ENCODE peak calls at places on chromosomes 4 and X, in seven cellular contexts. I is RWPE1, O is upper lobe of right lung, F is progenitor cell of endocrine pancreas, U is GM12864, H is WTC11, Z is BE2C. R is an unnamed sample.

GRCh38 chr4:124372916-124373315 is 339.6 kb downstream of the ANKRD50 start:
- DNase-seq in Z (no peak), F (no peak), H (no peak), I (no peak), O (no peak), U (no peak), R (no peak)

GRCh38 chrX:49876750-49877149 is 2.5 kb upstream of the USP27X start:
- DNase-seq in H (no peak), Z (peak), F (no peak), I (peak), U (no peak), O (no peak), R (no peak)

GRCh38 chr4:117429061-117429460 is 343.7 kb upstream of the TRAM1L1 start:
- DNase-seq in Z (no peak), H (peak), O (no peak), U (no peak), F (no peak), I (no peak), R (no peak)

GRCh38 chr4:99404595-99405287 is 30.4 kb downstream of the ADH7 start:
- DNase-seq in H (no peak), U (peak), I (peak), F (no peak), O (no peak), Z (no peak), R (no peak)

GRCh38 chr4:137968956-137969709 is 273.0 kb downstream of the SLC7A11 start:
- DNase-seq in F (no peak), I (no peak), O (no peak), H (no peak), Z (no peak), U (no peak), R (no peak)

GRCh38 chr4:182142146-182143085 is 100.8 kb upstream of the TENM3 start:
- DNase-seq in H (peak), F (peak), Z (no peak), O (no peak), U (no peak), I (peak), R (no peak)

GRCh38 chr4:26947318-26947717 is 86.7 kb downstream of the STIM2 start:
- DNase-seq in F (no peak), I (no peak), O (no peak), U (no peak), H (no peak), Z (no peak), R (no peak)

GRCh38 chrX:129678176-129678880 is 23.6 kb upstream of the APLN start:
- DNase-seq in O (peak), H (no peak), I (no peak), Z (peak), U (no peak), F (no peak), R (peak)

GRCh38 chr4:61521451-61521850 is 321.3 kb downstream of the ADGRL3 start:
- DNase-seq in O (no peak), I (no peak), U (no peak), H (no peak), Z (no peak), F (no peak), R (no peak)

GRCh38 chr4:21893136-21893535 is 55.4 kb downstream of the KCNIP4 start:
- DNase-seq in H (no peak), U (no peak), O (no peak), I (no peak), F (no peak), Z (no peak), R (no peak)

GRCh38 chr4:140049924-140050681 is 103.9 kb downstream of the MAML3 start:
- DNase-seq in Z (peak), H (peak), F (no peak), I (no peak), U (no peak), O (no peak), R (no peak)

GRCh38 chr4:16794816-16795445 is 103.5 kb downstream of the LDB2 start:
- DNase-seq in Z (peak), U (peak), O (no peak), H (peak), I (no peak), F (peak), R (no peak)

GRCh38 chrX:108199691-108200090 is 108.1 kb downstream of the ATG4A start:
- DNase-seq in O (no peak), I (peak), H (peak), U (no peak), Z (peak), F (no peak), R (no peak)

GRCh38 chr4:176185068-176185467 is 10.3 kb downstream of the SPATA4 start:
- DNase-seq in Z (no peak), F (no peak), U (no peak), H (no peak), I (peak), O (no peak), R (no peak)

GRCh38 chrX:70012756-70013155 is 37.0 kb downstream of the AWAT2 start:
- DNase-seq in I (no peak), H (no peak), O (no peak), Z (no peak), F (no peak), U (no peak), R (no peak)

GRCh38 chrX:17591741-17592110 is 145.6 kb upstream of the SCML1 start:
- DNase-seq in O (no peak), H (no peak), U (no peak), I (peak), Z (no peak), F (no peak), R (no peak)

GRCh38 chr4:8860892-8861575 is 10.6 kb downstream of the HMX1 start:
- DNase-seq in H (peak), F (no peak), O (no peak), I (no peak), U (no peak), Z (no peak), R (no peak)

GRCh38 chr4:41745292-41746024 is 3.1 kb downstream of the PHOX2B start:
- DNase-seq in U (no peak), Z (peak), F (no peak), O (no peak), H (peak), I (no peak), R (no peak)

GRCh38 chr4:104451573-104451972 is 43.1 kb downstream of the CXXC4 start:
- DNase-seq in I (no peak), O (no peak), H (no peak), F (no peak), Z (no peak), U (no peak), R (no peak)

GRCh38 chr4:148847544-148847943 is 405.3 kb upstream of the NR3C2 start:
- DNase-seq in H (no peak), O (no peak), U (no peak), F (no peak), Z (no peak), I (no peak), R (no peak)

GRCh38 chr4:28388471-28388870 is 1527.8 kb downstream of the STIM2 start:
- DNase-seq in I (no peak), U (no peak), F (no peak), Z (no peak), H (no peak), O (no peak), R (no peak)

DNA sequence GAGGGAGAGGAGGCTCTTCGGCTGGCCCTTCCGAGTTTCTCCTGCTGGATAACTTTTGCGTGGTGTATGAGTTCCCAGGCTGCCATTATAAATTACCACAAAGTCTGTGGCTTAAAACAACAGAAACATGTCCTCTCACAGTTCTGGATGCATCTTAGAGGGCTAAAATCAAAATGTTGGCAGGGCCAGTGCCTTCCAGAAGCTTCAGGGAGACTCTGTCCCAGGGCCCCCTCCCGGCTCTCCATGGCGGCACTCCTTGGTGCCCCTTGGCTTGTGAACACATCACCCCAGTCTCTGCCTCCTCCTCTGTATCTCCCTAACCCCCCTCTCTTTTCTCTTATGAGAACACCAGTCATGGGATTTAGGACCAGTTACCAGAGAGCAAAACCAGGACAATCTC is 23.3 kb upstream of the PPP2R2C start:
- DNase-seq in Z (no peak), H (no peak), O (no peak), U (no peak), I (no peak), F (no peak), R (no peak)
- TF ChIP-seq CTCF in Z (no peak), H (no peak), O (no peak), U (no peak), I (no peak), F (no peak), R (no peak)

GRCh38 chrX:71910526-71911022 is at the start of gene NHSL2:
- DNase-seq in O (no peak), U (no peak), Z (peak), H (peak), F (no peak), I (no peak), R (no peak)

GRCh38 chrX:71911731-71912050 is 1.0 kb downstream of the NHSL2 start:
- DNase-seq in H (no peak), O (no peak), F (no peak), I (no peak), U (no peak), Z (peak), R (no peak)

GRCh38 chrX:71909956-71910355 is 689 bp upstream of the NHSL2 start:
- DNase-seq in F (no peak), H (peak), O (no peak), U (no peak), I (no peak), Z (no peak), R (no peak)

GRCh38 chrX:71912156-71912555 is 1.5 kb downstream of the NHSL2 start:
- DNase-seq in Z (no peak), F (no peak), U (no peak), O (no peak), H (no peak), I (no peak), R (no peak)

DNA sequence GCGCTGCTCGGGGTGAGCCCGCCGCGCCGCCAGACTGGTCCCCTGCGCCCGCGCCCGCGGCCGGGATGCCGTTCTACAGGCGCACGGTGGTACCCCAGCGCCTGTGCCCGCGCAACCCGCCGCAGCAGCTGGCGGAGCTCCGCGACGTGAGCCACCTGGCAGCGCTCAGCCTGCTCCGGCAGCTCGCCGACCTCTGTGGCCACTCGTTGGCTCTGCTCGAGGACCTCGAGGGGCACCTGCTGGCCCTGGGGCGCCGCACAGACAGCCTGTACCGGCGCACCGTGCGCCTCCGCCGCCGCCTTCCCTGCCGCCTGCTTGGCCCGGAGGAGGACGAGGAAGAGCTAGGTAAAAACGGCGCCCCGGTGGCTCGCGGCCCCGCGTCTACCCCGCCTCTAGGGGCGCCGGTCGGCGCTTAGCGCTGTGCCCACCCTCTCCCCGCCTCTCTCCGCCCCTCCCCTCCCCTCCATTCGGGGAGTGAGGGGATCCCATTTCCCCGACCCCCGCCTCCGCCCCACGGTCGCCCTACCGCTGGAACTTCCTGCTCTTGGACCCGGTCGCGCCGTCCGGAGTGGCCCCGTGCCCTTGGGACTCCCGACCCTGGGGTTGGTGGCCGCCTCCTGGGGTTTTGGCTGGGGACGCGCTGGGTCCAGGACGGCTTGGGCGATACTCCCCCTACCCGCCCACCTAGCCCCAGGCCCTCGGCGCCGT is 532 bp downstream of the NHSL2 start:
- DNase-seq in Z (peak), H (peak), O (no peak), F (peak), U (no peak), I (no peak), R (no peak)
- TF ChIP-seq CTCF in Z (peak), H (no peak), O (peak), F (peak), U (no peak), I (no peak), R (peak)

DNA sequence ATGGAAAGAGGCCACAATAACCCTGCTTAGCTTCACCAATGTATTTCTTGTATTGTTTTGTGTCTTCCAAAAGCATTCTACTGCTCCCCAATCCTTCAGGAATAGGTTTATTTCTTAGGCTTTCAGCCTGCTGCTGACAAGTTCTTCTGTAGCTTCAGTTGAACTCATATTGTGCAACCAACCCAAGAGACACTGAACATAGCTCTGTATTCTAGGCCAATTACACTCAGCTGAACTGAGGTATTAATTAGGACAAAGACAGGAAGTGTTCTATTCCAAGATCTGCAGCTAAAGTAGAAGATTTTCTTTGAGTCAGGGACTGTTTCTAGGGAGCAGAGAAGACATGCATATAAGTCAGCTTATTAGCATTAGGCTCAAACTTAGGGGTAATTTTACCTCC is 151.8 kb downstream of the LHFPL1 start:
- DNase-seq in U (no peak), H (no peak), I (no peak), F (no peak), Z (no peak), O (no peak), R (no peak)
- TF ChIP-seq CTCF in U (no peak), H (no peak), I (no peak), F (no peak), Z (no peak), O (no peak), R (no peak)

DNA sequence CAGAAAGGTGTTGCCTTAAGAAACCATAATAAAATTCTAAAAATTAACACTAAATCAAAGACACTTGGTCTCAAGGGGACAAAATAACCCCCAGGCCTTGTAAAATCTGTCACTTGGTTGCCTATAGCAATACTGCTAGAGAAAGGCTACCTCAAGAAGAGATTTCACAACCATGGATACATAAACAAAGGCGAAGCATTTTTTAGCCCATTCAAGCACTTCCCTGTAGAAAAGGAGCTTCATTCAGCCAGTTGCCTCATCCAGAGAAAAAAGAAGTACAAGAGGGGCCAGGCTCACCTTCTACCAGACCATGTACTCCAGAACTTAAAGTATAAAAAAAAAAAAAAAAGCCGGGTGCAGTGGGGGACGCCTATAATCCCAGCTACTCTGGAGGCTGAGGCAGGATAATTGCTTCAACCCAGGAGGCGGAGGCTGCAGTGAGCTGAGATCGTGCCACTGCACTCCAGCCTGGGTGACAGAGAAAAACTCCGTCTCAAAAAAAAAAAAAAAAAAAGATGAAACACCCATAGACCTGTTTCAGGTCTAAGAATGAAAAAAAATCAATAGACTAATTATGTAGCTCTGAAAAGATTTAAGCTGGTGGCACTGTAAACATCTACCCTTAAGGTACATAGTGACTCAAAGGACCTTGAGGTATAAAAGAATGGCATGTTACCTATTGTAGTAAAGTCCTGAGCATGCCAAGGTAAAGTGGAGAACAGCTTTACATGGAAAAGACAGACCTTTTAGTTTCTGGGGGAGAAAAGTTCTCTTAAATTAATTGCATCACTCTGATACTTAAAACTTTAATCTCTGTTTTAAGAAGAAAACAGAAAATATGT is 18.0 kb downstream of the RUFY3 start:
- DNase-seq in Z (no peak), I (no peak), H (no peak), U (no peak), F (no peak), O (no peak), R (no peak)
- TF ChIP-seq CTCF in Z (no peak), I (no peak), H (no peak), U (no peak), F (no peak), O (no peak), R (no peak)

GRCh38 chrX:10039821-10040793 is 72.9 kb downstream of the CLDN34 start:
- DNase-seq in F (no peak), O (no peak), Z (no peak), U (no peak), H (no peak), I (no peak), R (no peak)

GRCh38 chrX:10042055-10042454 is 74.9 kb downstream of the CLDN34 start:
- DNase-seq in U (no peak), F (no peak), Z (no peak), I (no peak), O (no peak), H (no peak), R (no peak)

GRCh38 chrX:10043386-10043785 is 76.2 kb downstream of the CLDN34 start:
- DNase-seq in U (no peak), I (no peak), F (no peak), Z (no peak), H (no peak), O (no peak), R (no peak)

GRCh38 chrX:10040961-10041360 is 73.8 kb downstream of the CLDN34 start:
- DNase-seq in H (no peak), I (no peak), Z (no peak), U (no peak), O (no peak), F (no peak), R (no peak)

GRCh38 chrX:10041383-10041782 is 74.2 kb downstream of the CLDN34 start:
- DNase-seq in U (no peak), O (no peak), Z (no peak), H (no peak), I (no peak), F (no peak), R (no peak)
- TF ChIP-seq CTCF in U (no peak), O (no peak), Z (no peak), H (no peak), I (no peak), F (no peak), R (no peak)

GRCh38 chrX:41275661-41276609 is 58.0 kb upstream of the DDX3X start:
- DNase-seq in F (peak), Z (peak), O (peak), I (peak), U (no peak), H (peak), R (peak)
- TF ChIP-seq CTCF in F (peak), Z (peak), O (peak), I (peak), U (peak), H (no peak), R (peak)

GRCh38 chrX:65451663-65452062 is 82.9 kb downstream of the LAS1L start:
- DNase-seq in H (no peak), O (no peak), Z (peak), U (no peak), I (peak), F (no peak), R (no peak)
- TF ChIP-seq CTCF in H (peak), O (peak), Z (peak), U (peak), I (peak), F (peak), R (peak)